ENCODE peak calls at places on chromosome 22, in eight cellular contexts. O is mesenteric fat pad; X is iris pigment epithelial cell; P is small intestine; F is HEK293T; A is CD8-positive, alpha-beta T cell; Y is MV-4-11; U is stimulated activated CD4-positive, alpha-beta T cell treated with anti-CD3 and anti-CD28 coated beads, Interleukin-4, amount 100 ng/mL, for 1 hour. Q is an unnamed sample.

GRCh38 chr22:38987171-38987895 is 5.2 kb downstream of the APOBEC3B start:
- DNase-seq in O (no peak), X (no peak), P (no peak), F (no peak), A (no peak), Y (no peak), U (peak), Q (no peak)

GRCh38 chr22:36644333-36644757 is 59.2 kb downstream of the CACNG2 start:
- DNase-seq in O (no peak), X (peak), P (peak), F (peak), A (no peak), Y (peak), U (no peak), Q (peak)

GRCh38 chr22:17569971-17570511 is 6.7 kb downstream of the SLC25A18 start:
- DNase-seq in O (no peak), X (peak), P (no peak), F (no peak), A (no peak), Y (no peak), U (no peak), Q (no peak)

GRCh38 chr22:28742562-28742962 is 723 bp downstream of the HSCB start:
- DNase-seq in O (no peak), X (no peak), P (no peak), F (no peak), A (no peak), Y (no peak), U (no peak), Q (no peak)

GRCh38 chr22:50281957-50282356 is 11.8 kb upstream of the MAPK11 start:
- DNase-seq in O (no peak), X (no peak), P (no peak), F (no peak), A (no peak), Y (no peak), U (no peak), Q (no peak)

GRCh38 chr22:41382098-41382578 is 396 bp downstream of the TEF start:
- DNase-seq in O (peak), X (peak), P (peak), F (peak), A (peak), Y (peak), U (peak), Q (no peak)

GRCh38 chr22:17855891-17856290 is 81.6 kb upstream of the BID start:
- DNase-seq in O (no peak), X (no peak), P (no peak), F (no peak), A (no peak), Y (no peak), U (no peak), Q (no peak)

GRCh38 chr22:40855104-40855959 is 1.1 kb downstream of the ST13 start:
- DNase-seq in O (no peak), X (peak), P (peak), F (no peak), A (no peak), Y (peak), U (no peak), Q (no peak)

GRCh38 chr22:19848298-19849224 is 6.1 kb downstream of the GNB1L start:
- DNase-seq in O (no peak), X (no peak), P (peak), F (peak), A (no peak), Y (no peak), U (no peak), Q (no peak)

GRCh38 chr22:23564276-23564675 is 15.8 kb downstream of the IGLL1 start:
- DNase-seq in O (peak), X (no peak), P (no peak), F (no peak), A (no peak), Y (no peak), U (no peak), Q (no peak)

GRCh38 chr22:50691521-50691920 is 18.9 kb downstream of the SHANK3 start:
- DNase-seq in O (no peak), X (peak), P (peak), F (no peak), A (peak), Y (peak), U (no peak), Q (no peak)

GRCh38 chr22:21714784-21715183 is 20.8 kb downstream of the YPEL1 start:
- DNase-seq in O (no peak), X (no peak), P (no peak), F (no peak), A (no peak), Y (no peak), U (no peak), Q (no peak)

GRCh38 chr22:23161574-23161973 is 16.3 kb downstream of the RAB36 start:
- DNase-seq in O (no peak), X (no peak), P (no peak), F (no peak), A (no peak), Y (no peak), U (no peak), Q (no peak)

GRCh38 chr22:41799486-41800347 is 762 bp upstream of the CCDC134 start:
- DNase-seq in O (no peak), X (peak), P (peak), F (peak), A (no peak), Y (no peak), U (peak), Q (no peak)

GRCh38 chr22:49444781-49445180 is 382.9 kb downstream of the BRD1 start:
- DNase-seq in O (no peak), X (no peak), P (no peak), F (no peak), A (no peak), Y (no peak), U (no peak), Q (no peak)

GRCh38 chr22:35498026-35498425 is 42.6 kb upstream of the RASD2 start:
- DNase-seq in O (no peak), X (peak), P (no peak), F (peak), A (no peak), Y (no peak), U (no peak), Q (no peak)

GRCh38 chr22:24433001-24433867 is 5.8 kb downstream of the ADORA2A start:
- DNase-seq in O (no peak), X (no peak), P (no peak), F (no peak), A (no peak), Y (no peak), U (no peak), Q (no peak)

GRCh38 chr22:39916496-39916895 is 15.6 kb downstream of the GRAP2 start:
- DNase-seq in O (no peak), X (no peak), P (no peak), F (no peak), A (no peak), Y (no peak), U (no peak), Q (no peak)

GRCh38 chr22:50218153-50218995 is 17.6 kb downstream of the SELENOO start:
- DNase-seq in O (no peak), X (no peak), P (no peak), F (no peak), A (no peak), Y (no peak), U (no peak), Q (no peak)

GRCh38 chr22:40352763-40353162 is 6.5 kb downstream of the ADSL start:
- DNase-seq in O (no peak), X (no peak), P (no peak), F (no peak), A (no peak), Y (no peak), U (no peak), Q (no peak)

GRCh38 chr22:46425011-46425410 is 89.5 kb downstream of the TRMU start:
- DNase-seq in O (no peak), X (peak), P (no peak), F (no peak), A (no peak), Y (peak), U (no peak), Q (no peak)

GRCh38 chr22:47374901-47375575 is 612.6 kb downstream of the TBC1D22A start:
- DNase-seq in O (peak), X (no peak), P (no peak), F (no peak), A (no peak), Y (no peak), U (no peak), Q (no peak)

GRCh38 chr22:47563406-47564157 is 801.1 kb downstream of the TBC1D22A start:
- DNase-seq in O (peak), X (no peak), P (no peak), F (no peak), A (peak), Y (no peak), U (no peak), Q (peak)

GRCh38 chr22:45094826-45095225 is 68.9 kb upstream of the NUP50 start:
- DNase-seq in O (no peak), X (no peak), P (no peak), F (no peak), A (no peak), Y (no peak), U (no peak), Q (no peak)

GRCh38 chr22:40010752-40011145 is 16.0 kb downstream of the FAM83F start:
- DNase-seq in O (no peak), X (no peak), P (peak), F (no peak), A (no peak), Y (no peak), U (no peak), Q (no peak)

GRCh38 chr22:36540867-36541642 is 12.1 kb upstream of the EIF3D start:
- DNase-seq in O (no peak), X (peak), P (no peak), F (no peak), A (no peak), Y (no peak), U (no peak), Q (no peak)

Q was measured in osteocyte.